ENCODE peak calls at places on chromosome 20, in five cellular contexts. K is ovary, X is kidney epithelial cell, V is PC-9, M is Caco-2. P is an unnamed sample.

GRCh38 chr20:11267131-11267761 is 593.4 kb upstream of the JAG1 start:
- DNase-seq in M (peak; percentile 80), K (peak; percentile 74), X (peak; percentile 86), V (peak; percentile 84), P (peak; percentile 52)

GRCh38 chr20:53960586-53961386 is 109.6 kb downstream of the BCAS1 start:
- DNase-seq in K (no peak), V (peak; percentile 29), M (no peak), X (no peak), P (no peak)

GRCh38 chr20:11544029-11544678 is 373.5 kb upstream of the BTBD3 start:
- DNase-seq in K (no peak), X (peak; percentile 16), V (peak; percentile 62), M (no peak), P (peak; percentile 32)

GRCh38 chr20:10654630-10655029 is 19.2 kb downstream of the JAG1 start:
- DNase-seq in K (no peak), M (peak; percentile 57), V (no peak), X (no peak), P (peak; percentile 56)

GRCh38 chr20:50126662-50127061 is 13.7 kb upstream of the UBE2V1 start:
- DNase-seq in V (no peak), K (no peak), X (no peak), M (no peak), P (no peak)

GRCh38 chr20:1187605-1188171 is 2.9 kb upstream of the TMEM74B start:
- DNase-seq in K (no peak), M (no peak), X (no peak), V (peak; percentile 56), P (no peak)

GRCh38 chr20:37781626-37782025 is 87.8 kb downstream of the CTNNBL1 start:
- DNase-seq in M (no peak), K (no peak), V (no peak), X (no peak), P (no peak)

GRCh38 chr20:57649617-57650015 is 29.4 kb upstream of the ZBP1 start:
- DNase-seq in V (no peak), M (peak; percentile 32), X (no peak), K (peak; percentile 16), P (peak; percentile 21)

GRCh38 chr20:1810926-1811620 is 84.1 kb upstream of the SIRPA start:
- DNase-seq in V (no peak), K (no peak), X (no peak), M (no peak), P (no peak)

GRCh38 chr20:50373674-50374286 is 136.4 kb upstream of the PTPN1 start:
- DNase-seq in V (peak; percentile 43), X (no peak), K (no peak), M (no peak), P (peak; percentile 75)

GRCh38 chr20:38119446-38119845 is 45.6 kb downstream of the TGM2 start:
- DNase-seq in V (no peak), X (no peak), M (no peak), K (no peak), P (no peak)

GRCh38 chr20:44784688-44785087 is 25.7 kb downstream of the RIMS4 start:
- DNase-seq in K (no peak), V (no peak), X (no peak), M (peak; percentile 31), P (no peak)

GRCh38 chr20:18144541-18145099 is 7.0 kb downstream of the KAT14 start:
- DNase-seq in V (peak; percentile 94), M (peak; percentile 93), X (peak; percentile 5), K (no peak), P (no peak)

GRCh38 chr20:62524486-62524885 is 48.7 kb upstream of the GATA5 start:
- DNase-seq in V (no peak), K (no peak), M (no peak), X (no peak), P (no peak)

GRCh38 chr20:62097881-62098407 is 24.3 kb upstream of the LSM14B start:
- DNase-seq in M (no peak), V (no peak), X (no peak), K (no peak), P (no peak)

GRCh38 chr20:2149507-2149906 is 47.9 kb downstream of the STK35 start:
- DNase-seq in M (no peak), V (peak; percentile 40), K (no peak), X (no peak), P (no peak)

GRCh38 chr20:56566621-56567020 is 33.6 kb downstream of the FAM209B start:
- DNase-seq in M (no peak), V (peak; percentile 97), K (no peak), X (no peak), P (no peak)

GRCh38 chr20:36866681-36867485 is 9.1 kb upstream of the TLDC2 start:
- DNase-seq in K (no peak), M (no peak), X (no peak), V (no peak), P (no peak)

GRCh38 chr20:52601295-52601971 is 370.7 kb upstream of the TSHZ2 start:
- DNase-seq in V (no peak), X (no peak), M (no peak), K (no peak), P (no peak)

GRCh38 chr20:17128206-17128605 is 98.6 kb upstream of the PCSK2 start:
- DNase-seq in K (no peak), X (no peak), M (no peak), V (no peak), P (no peak)

GRCh38 chr20:44142416-44142815 is 44.6 kb downstream of the JPH2 start:
- DNase-seq in V (no peak), X (peak; percentile 7), M (peak; percentile 35), K (no peak), P (no peak)

GRCh38 chr20:32557284-32557683 is 27.8 kb downstream of the NOL4L start:
- DNase-seq in X (no peak), K (no peak), M (no peak), V (no peak), P (no peak)

GRCh38 chr20:61252601-61253263 is 671 bp downstream of the CDH4 start:
- DNase-seq in X (no peak), K (no peak), M (peak; percentile 25), V (no peak), P (no peak)

GRCh38 chr20:15836634-15837033 is 736.6 kb downstream of the KIF16B start:
- DNase-seq in M (no peak), K (no peak), V (no peak), X (no peak), P (no peak)

GRCh38 chr20:9332783-9333482 is 181.5 kb upstream of the LAMP5 start:
- DNase-seq in M (no peak), V (no peak), K (no peak), X (no peak), P (no peak)

GRCh38 chr20:59300341-59301081 is at the start of gene EDN3:
- DNase-seq in K (no peak), V (no peak), X (no peak), M (no peak), P (no peak)

GRCh38 chr20:17822039-17822438 is 122.3 kb downstream of the BANF2 start:
- DNase-seq in K (no peak), X (no peak), V (peak; percentile 44), M (peak; percentile 68), P (peak; percentile 6)

GRCh38 chr20:61814244-61814643 is 251.4 kb downstream of the TAF4 start:
- DNase-seq in X (no peak), V (no peak), M (no peak), K (no peak), P (no peak)

GRCh38 chr20:38726849-38727601 is 2.7 kb downstream of the SLC32A1 start:
- DNase-seq in V (no peak), X (no peak), K (no peak), M (no peak), P (peak; percentile 39)

GRCh38 chr20:49484180-49485140 is 2.0 kb upstream of the KCNB1 start:
- DNase-seq in M (peak; percentile 91), V (peak; percentile 64), K (peak; percentile 82), X (peak; percentile 7), P (peak; percentile 94)

GRCh38 chr20:50048420-50049166 is 64.4 kb downstream of the UBE2V1 start:
- DNase-seq in M (no peak), X (no peak), V (no peak), K (no peak), P (no peak)

GRCh38 chr20:22620342-22620741 is 36.0 kb upstream of the FOXA2 start:
- DNase-seq in X (no peak), V (no peak), K (no peak), M (no peak), P (no peak)

DNA sequence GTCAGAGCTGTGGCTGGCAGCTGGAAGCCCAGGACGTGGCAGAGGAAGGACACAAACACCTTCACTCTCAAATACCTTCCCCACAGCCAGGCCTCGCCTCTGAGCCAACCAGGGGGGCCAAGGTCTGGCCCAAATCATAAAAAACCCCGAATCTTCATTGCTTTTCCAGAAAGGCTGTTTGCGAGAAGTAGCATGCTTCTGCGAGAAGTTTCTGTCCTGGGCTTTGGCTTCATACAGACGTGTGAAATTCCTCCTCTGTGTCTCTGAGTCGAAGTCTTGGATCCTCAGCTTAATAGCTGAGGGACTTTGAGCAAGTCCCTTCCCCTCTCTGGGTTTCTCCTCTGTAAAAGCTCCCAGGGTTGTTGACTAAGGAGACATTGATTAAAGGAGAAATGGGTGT is 63.0 kb downstream of the CHMP4B start:
- DNase-seq in X (no peak), K (no peak), V (no peak), M (no peak), P (no peak)
- TF ChIP-seq CTCF in X (no peak), K (no peak), V (no peak), M (no peak), P (no peak)

DNA sequence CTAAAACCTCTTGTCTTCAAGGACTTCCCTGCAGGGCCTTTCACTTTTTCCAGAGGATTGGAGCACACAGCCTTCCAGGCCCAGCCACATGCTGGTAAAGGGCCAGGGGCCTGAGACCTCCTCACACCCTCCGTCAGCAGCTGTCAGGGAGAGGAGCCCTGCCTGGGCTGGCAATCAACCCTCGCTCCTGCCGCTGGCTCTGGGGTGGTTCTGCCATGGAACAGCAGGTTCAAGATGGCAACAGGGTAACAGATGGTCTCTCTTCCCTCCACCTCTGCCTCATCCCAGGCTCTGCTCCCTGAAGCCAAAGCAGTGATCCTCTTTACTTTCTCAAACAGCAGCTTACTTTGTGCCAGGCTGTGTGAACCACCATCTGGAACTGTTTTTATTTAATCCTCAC is 23.8 kb downstream of the PCNA start:
- DNase-seq in M (no peak), V (no peak), X (no peak), K (no peak), P (no peak)
- TF ChIP-seq CTCF in M (no peak), V (no peak), X (no peak), K (no peak), P (no peak)

DNA sequence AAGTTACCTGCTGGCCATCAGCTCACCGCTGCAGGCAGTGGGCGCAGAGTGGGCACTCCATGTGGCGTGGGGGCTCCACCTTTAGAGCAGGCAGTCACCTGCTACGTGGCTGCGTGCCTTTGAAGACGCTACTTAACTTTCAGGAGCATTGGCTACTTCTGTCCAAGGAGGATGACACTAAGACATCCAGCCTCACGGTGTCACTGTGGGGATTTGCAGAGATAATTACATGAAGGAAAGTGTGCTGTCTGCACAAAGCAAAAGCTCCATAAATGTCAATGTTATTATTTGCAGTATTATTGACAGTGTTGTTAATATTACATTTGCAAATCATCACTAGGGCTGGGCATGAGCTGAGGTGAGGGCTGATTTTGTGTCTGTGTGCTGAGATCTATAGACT is 166.0 kb upstream of the SYNDIG1 start:
- DNase-seq in M (no peak), V (no peak), X (no peak), K (no peak), P (no peak)
- TF ChIP-seq CTCF in M (no peak), V (no peak), X (no peak), K (no peak), P (no peak)

DNA sequence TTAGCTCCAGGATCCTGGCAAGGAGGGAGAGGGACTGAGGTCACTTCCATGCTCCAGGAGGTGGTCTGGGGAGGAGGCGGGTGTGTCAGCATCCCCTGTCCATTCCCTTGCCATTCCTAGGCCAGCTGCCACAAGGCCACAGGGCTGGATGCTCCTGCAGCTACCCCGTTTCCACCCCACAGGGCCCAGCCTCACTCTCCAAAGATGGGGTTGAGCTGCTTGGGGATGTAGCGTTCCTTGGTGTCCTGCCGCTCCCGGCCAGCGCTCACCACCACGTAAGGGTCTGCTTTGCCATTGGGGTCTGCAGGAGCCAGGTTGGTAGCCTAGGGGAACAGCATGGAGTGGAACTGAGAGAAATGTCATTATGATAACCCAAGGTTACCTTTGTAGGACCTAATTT is 23.0 kb downstream of the ERGIC3 start:
- DNase-seq in V (no peak), K (no peak), M (no peak), X (no peak), P (no peak)
- TF ChIP-seq CTCF in V (no peak), K (no peak), M (no peak), X (no peak), P (no peak)

P was measured in Calu3.